ENCODE peak calls at places on chromosomes 12 and 14, in four cellular contexts. H, W, M and D are unnamed samples.

GRCh38 chr14:22982477-22983245 is at the start of gene AJUBA:
- DNase-seq in M (peak; percentile 1), H (peak; percentile 76), W (peak; percentile 81), D (peak; percentile 78)

GRCh38 chr12:103586132-103586531 is 941 bp upstream of the STAB2 start:
- DNase-seq in H (no peak), W (no peak), M (no peak), D (no peak)

GRCh38 chr14:30129795-30130194 is 202.1 kb upstream of the PRKD1 start:
- DNase-seq in M (no peak), H (no peak), W (no peak), D (no peak)

GRCh38 chr12:29316772-29317171 is 64.2 kb downstream of the ERGIC2 start:
- DNase-seq in M (no peak), H (no peak), W (no peak), D (no peak)

GRCh38 chr14:68627050-68627867 is 165.6 kb downstream of the ZFP36L1 start:
- DNase-seq in M (no peak), W (no peak), H (no peak), D (no peak)

GRCh38 chr14:36667679-36668078 is 6.0 kb downstream of the PAX9 start:
- DNase-seq in M (no peak), H (no peak), W (no peak), D (no peak)

GRCh38 chr14:72901361-72901760 is 7.5 kb upstream of the DPF3 start:
- DNase-seq in M (no peak), H (no peak), W (no peak), D (no peak)

GRCh38 chr12:105113094-105113493 is 5.6 kb downstream of the WASHC4 start:
- DNase-seq in H (no peak), W (no peak), M (no peak), D (no peak)

GRCh38 chr14:67461341-67461985 is 27.1 kb downstream of the TMEM229B start:
- DNase-seq in M (no peak), W (no peak), H (no peak), D (no peak)

GRCh38 chr12:122031342-122032216 is 9.9 kb downstream of the BCL7A start:
- DNase-seq in W (peak; percentile 67), M (no peak), H (no peak), D (no peak)

GRCh38 chr12:108823804-108824203 is 33.6 kb downstream of the SSH1 start:
- DNase-seq in W (no peak), M (no peak), H (no peak), D (no peak)

GRCh38 chr14:40362856-40363255 is 930.6 kb upstream of the FBXO33 start:
- DNase-seq in M (no peak), W (no peak), H (no peak), D (no peak)

GRCh38 chr14:33908540-33909223 is 42.2 kb downstream of the EGLN3 start:
- DNase-seq in W (no peak), M (no peak), H (no peak), D (no peak)

GRCh38 chr14:84254205-84254788 is 1275.6 kb upstream of the FLRT2 start:
- DNase-seq in M (no peak), H (no peak), W (no peak), D (no peak)